ENCODE peak calls at places on chromosome 12, in four cellular contexts. G is stomach, D is A549, X is adrenal gland. Z is an unnamed sample.

GRCh38 chr12:52151859-52152783 is 39.7 kb downstream of the KRT80 start:
- DNase-seq in G (peak), D (peak), X (peak), Z (no peak)

GRCh38 chr12:55974308-55974724 is 438 bp downstream of the RAB5B start:
- DNase-seq in G (peak), D (peak), X (no peak), Z (no peak)

GRCh38 chr12:132145334-132145733 is 1.1 kb downstream of the NOC4L start:
- DNase-seq in G (no peak), D (no peak), X (no peak), Z (no peak)

GRCh38 chr12:19946549-19946948 is 421.8 kb upstream of the PDE3A start:
- DNase-seq in G (no peak), D (peak), X (no peak), Z (no peak)

GRCh38 chr12:31236998-31237637 is 88.8 kb downstream of the SINHCAF start:
- DNase-seq in G (no peak), D (no peak), X (no peak), Z (no peak)

GRCh38 chr12:79935624-79936040 is 735 bp upstream of the PPP1R12A start:
- DNase-seq in G (no peak), D (no peak), X (no peak), Z (no peak)

GRCh38 chr12:19529933-19530630 is 90.8 kb downstream of the AEBP2 start:
- DNase-seq in G (no peak), D (no peak), X (no peak), Z (no peak)

GRCh38 chr12:59304077-59304721 is 291.6 kb upstream of the SLC16A7 start:
- DNase-seq in G (no peak), D (no peak), X (no peak), Z (no peak)

GRCh38 chr12:132342322-132342721 is 12.9 kb upstream of the GALNT9 start:
- DNase-seq in G (no peak), D (peak), X (no peak), Z (no peak)

GRCh38 chr12:91111366-91112321 is at the start of gene LUM:
- DNase-seq in G (no peak), D (no peak), X (no peak), Z (no peak)

GRCh38 chr12:89244536-89244935 is 107.8 kb downstream of the DUSP6 start:
- DNase-seq in G (no peak), D (no peak), X (no peak), Z (no peak)

GRCh38 chr12:72071030-72071429 is 132.4 kb downstream of the TPH2 start:
- DNase-seq in G (no peak), D (no peak), X (no peak), Z (no peak)

DNA sequence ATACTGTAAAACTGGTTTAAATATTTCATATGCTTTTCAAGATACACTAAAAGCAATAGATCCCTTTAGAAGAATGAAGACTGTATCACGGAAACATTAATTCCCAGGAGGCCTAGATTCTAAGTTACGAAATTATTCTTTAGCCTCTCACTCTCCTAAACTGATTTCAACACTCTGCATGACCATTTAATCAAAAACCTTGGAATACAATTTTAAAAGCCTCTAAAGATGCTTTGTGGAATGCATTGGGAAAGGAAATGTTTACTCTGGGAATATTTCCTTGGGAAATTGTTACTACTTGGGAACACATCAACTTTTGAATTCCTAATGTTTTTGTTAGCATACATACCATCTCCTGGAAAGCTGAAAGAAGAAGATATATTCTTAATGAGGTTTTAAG is 255.7 kb upstream of the FAR2 start:
- DNase-seq in G (no peak), D (no peak), X (no peak), Z (no peak)
- H3K27ac ChIP-seq in G (no peak), D (no peak), X (no peak), Z (peak)

GRCh38 chr12:23949212-23950010 is at the start of gene SOX5:
- DNase-seq in G (peak), D (peak), X (peak), Z (no peak)
- H3K4me3 ChIP-seq in G (peak), D (peak), X (no peak), Z (peak)

GRCh38 chr12:123617580-123617979 is 15.7 kb downstream of the DDX55 start:
- DNase-seq in G (no peak), D (no peak), X (no peak), Z (no peak)
- TF ChIP-seq POLR2A in G (no peak), D (no peak), X (no peak), Z (no peak)

DNA sequence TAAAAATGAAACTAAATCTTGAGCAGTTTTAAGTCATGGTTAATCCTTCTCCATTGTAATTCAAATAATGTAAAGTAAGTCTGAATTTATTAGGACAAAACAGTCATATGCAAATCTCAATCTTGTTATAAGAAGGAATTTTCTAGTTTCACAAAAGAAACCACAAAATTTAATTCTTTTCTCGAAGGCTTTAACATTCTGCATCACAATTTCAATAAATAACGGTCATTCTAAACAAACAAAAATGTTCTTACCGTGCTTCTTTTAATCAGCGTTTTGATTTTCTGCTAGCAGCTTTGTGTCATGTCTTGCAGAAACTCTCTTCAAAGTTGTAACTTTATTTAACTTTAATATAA is 225 bp downstream of the CLEC2B start:
- DNase-seq in G (no peak), D (no peak), X (no peak), Z (no peak)
- H3K27ac ChIP-seq in G (no peak), D (no peak), X (peak), Z (peak)

GRCh38 chr12:94768398-94769039 is 118.2 kb upstream of the TMCC3 start:
- DNase-seq in G (no peak), D (no peak), X (no peak), Z (no peak)
- H3K4me3 ChIP-seq in G (no peak), D (no peak), X (no peak), Z (no peak)

DNA sequence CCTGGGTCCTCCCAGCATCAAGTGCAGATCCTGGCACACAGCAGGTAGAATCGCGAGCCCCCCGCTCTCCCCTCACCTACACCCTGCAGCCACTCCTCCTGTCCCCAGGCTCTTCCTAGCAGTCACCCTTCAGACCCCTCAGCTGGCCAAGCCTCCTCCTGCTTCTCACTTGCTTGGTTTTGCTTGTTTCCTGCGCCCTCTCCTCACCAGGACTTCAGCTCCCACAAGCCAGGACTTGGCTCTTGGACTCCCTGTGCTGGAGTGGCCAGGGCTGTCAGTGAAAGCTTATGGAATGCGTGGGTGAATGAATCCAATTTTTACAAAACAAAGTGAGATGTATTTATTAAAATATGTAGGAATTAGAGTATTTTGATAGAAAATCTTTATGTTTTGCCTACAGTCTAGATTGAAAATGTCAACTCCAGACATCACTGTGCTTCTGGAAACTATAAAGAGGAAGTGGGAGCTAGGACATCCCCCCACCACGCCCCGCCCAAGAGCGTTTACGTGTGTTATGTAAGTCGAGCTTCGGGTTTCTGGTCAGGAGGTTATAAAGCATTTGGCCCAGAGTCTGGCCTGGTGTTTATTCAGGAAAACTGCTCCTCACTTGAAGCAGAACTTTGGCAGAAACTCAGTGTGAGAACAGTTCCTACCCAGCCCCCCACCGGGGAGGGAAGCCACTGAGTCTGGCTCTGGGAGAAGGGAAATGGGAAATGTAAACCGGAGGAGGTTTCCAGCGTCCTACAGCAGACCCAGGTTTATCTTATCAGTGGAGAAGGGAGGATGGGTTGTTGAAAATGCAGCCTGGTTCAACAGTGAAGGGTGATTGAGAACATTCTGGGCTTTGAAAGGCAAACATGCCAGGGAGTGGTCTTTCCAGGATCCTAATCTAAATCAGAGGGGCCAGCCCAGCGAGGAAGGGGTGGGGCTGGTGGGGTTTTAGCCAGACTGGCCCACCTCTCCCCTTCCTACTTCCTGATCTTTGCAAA is 8.8 kb downstream of the ALDH2 start:
- DNase-seq in G (peak), D (peak), X (peak), Z (no peak)
- TF ChIP-seq POLR2A in G (no peak), D (no peak), X (peak), Z (no peak)

DNA sequence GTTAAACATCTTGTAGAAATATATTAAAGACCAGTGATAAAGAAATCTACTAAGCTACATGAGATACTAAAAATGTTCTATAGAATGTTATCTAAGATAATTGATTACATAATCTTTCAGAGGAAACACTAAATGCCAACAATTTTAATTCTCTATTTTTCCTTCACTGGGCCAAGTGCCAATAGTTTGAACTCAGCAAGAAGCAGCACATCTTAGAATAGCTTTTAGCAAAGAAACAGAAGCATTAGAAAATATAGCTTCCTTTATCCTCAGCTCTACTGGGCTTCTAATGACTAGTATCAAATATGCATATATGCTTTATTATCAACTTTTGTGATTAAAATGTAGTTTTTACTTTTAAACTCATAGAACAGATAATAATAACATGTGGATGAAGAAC is 461.4 kb upstream of the USP15 start:
- DNase-seq in G (no peak), D (no peak), X (no peak), Z (no peak)
- H3K27ac ChIP-seq in G (no peak), D (no peak), X (no peak), Z (no peak)

GRCh38 chr12:53752192-53752601 is 418 bp upstream of the CISTR start:
- DNase-seq in G (no peak), D (no peak), X (no peak), Z (no peak)
- H3K4me3 ChIP-seq in G (peak), D (no peak), X (no peak), Z (peak)

GRCh38 chr12:6662906-6663742 is at the start of gene ING4:
- DNase-seq in G (peak), D (peak), X (peak), Z (peak)
- TF ChIP-seq POLR2A in G (no peak), D (no peak), X (peak), Z (no peak)